ENCODE peak calls at places on chromosomes 4 and X, in four cellular contexts. One of them, this sample, is unnamed.
A peak's percentile ranks its signal among the peaks of the same experiment; 100 is the strongest.

GRCh38 chr4:40698733-40699132 is 51.0 kb upstream of the NSUN7 start:
- DNase-seq in GM12878: no peak
- DNase-seq in endothelial cell of umbilical vein: no peak
- DNase-seq in K562: no peak
- DNase-seq in this sample: no peak

GRCh38 chr4:146340798-146341197 is 126.5 kb downstream of the REELD1 start:
- DNase-seq in GM12878: no peak
- DNase-seq in endothelial cell of umbilical vein: peak; percentile 37
- DNase-seq in K562: no peak
- DNase-seq in this sample: peak; percentile 54

GRCh38 chrX:132094169-132094568 is 33.7 kb downstream of the FRMD7 start:
- DNase-seq in K562: no peak
- DNase-seq in GM12878: no peak
- DNase-seq in endothelial cell of umbilical vein: no peak
- DNase-seq in this sample: no peak

GRCh38 chr4:150342945-150343344 is 239.0 kb upstream of the MAB21L2 start:
- DNase-seq in endothelial cell of umbilical vein: no peak
- DNase-seq in K562: no peak
- DNase-seq in GM12878: no peak
- DNase-seq in this sample: no peak

GRCh38 chrX:37825225-37825842 is 22.0 kb downstream of the DYNLT3 start:
- DNase-seq in endothelial cell of umbilical vein: peak; percentile 33
- DNase-seq in GM12878: no peak
- DNase-seq in K562: peak; percentile 25
- DNase-seq in this sample: peak; percentile 38

GRCh38 chrX:123975180-123975579 is 13.7 kb downstream of the STAG2 start:
- DNase-seq in GM12878: no peak
- DNase-seq in endothelial cell of umbilical vein: peak; percentile 66
- DNase-seq in K562: no peak
- DNase-seq in this sample: peak; percentile 31

GRCh38 chr4:13888112-13888511 is 260.6 kb upstream of the BOD1L1 start:
- DNase-seq in GM12878: no peak
- DNase-seq in K562: no peak
- DNase-seq in endothelial cell of umbilical vein: peak; percentile 91
- DNase-seq in this sample: peak; percentile 93

GRCh38 chr4:71200944-71201533 is 137.8 kb upstream of the SLC4A4 start:
- DNase-seq in K562: no peak
- DNase-seq in GM12878: no peak
- DNase-seq in endothelial cell of umbilical vein: no peak
- DNase-seq in this sample: no peak

GRCh38 chr4:80202190-80202711 is 4.9 kb downstream of the PRDM8 start:
- DNase-seq in endothelial cell of umbilical vein: peak; percentile 77
- DNase-seq in K562: no peak
- DNase-seq in GM12878: no peak
- DNase-seq in this sample: peak; percentile 80

GRCh38 chr4:152436384-152436783 is 99.5 kb downstream of the FBXW7 start:
- DNase-seq in K562: no peak
- DNase-seq in GM12878: no peak
- DNase-seq in endothelial cell of umbilical vein: no peak
- DNase-seq in this sample: no peak
- TF ChIP-seq FOS in K562: no peak
- TF ChIP-seq FOS in GM12878: no peak
- TF ChIP-seq FOS in endothelial cell of umbilical vein: no peak
- TF ChIP-seq FOS in this sample: no peak

GRCh38 chr4:2412885-2413716 is 5.3 kb downstream of the ZFYVE28 start:
- DNase-seq in GM12878: peak; percentile 91
- DNase-seq in K562: peak; percentile 78
- DNase-seq in endothelial cell of umbilical vein: peak; percentile 96
- DNase-seq in this sample: peak; percentile 85
- H3K9ac ChIP-seq in GM12878: peak overlapping the region; percentile 22
- H3K9ac ChIP-seq in K562: peak overlapping the region; percentile 69
- H3K9ac ChIP-seq in endothelial cell of umbilical vein: peak overlapping the region; percentile 66
- H3K9ac ChIP-seq in this sample: peak overlapping the region; percentile 12

GRCh38 chr4:91764085-91764484 is 539.7 kb upstream of the GRID2 start:
- DNase-seq in GM12878: no peak
- DNase-seq in K562: no peak
- DNase-seq in endothelial cell of umbilical vein: no peak
- DNase-seq in this sample: no peak

GRCh38 chr4:91754716-91755115 is 549.0 kb upstream of the GRID2 start:
- DNase-seq in GM12878: no peak
- DNase-seq in K562: no peak
- DNase-seq in endothelial cell of umbilical vein: no peak
- DNase-seq in this sample: no peak

GRCh38 chr4:91758487-91758886 is 545.3 kb upstream of the GRID2 start:
- DNase-seq in K562: no peak
- DNase-seq in GM12878: no peak
- DNase-seq in endothelial cell of umbilical vein: peak; percentile 92
- DNase-seq in this sample: no peak
- TF ChIP-seq FOS in K562: no peak
- TF ChIP-seq FOS in GM12878: no peak
- TF ChIP-seq FOS in endothelial cell of umbilical vein: peak; percentile 85
- TF ChIP-seq FOS in this sample: no peak

DNA sequence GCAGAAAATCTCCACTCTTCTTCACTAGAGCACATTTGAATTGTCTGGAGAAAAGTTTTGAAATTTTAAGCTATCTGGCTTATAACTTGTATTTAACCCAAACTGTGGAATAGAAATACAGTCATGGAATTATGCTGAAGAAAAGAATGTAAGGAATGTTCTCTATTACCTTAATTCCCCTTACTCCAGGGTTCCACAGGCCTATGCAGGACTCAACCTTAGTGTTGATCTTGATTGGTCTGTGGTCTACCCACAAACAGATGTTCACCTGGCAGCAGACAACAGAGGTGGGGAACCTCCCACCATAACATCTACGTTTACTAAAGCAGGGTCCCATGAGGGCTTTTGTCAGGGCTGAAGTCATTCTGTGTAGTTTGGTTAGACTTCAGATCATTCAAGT is 189.3 kb upstream of the GPRIN3 start:
- DNase-seq in endothelial cell of umbilical vein: no peak
- DNase-seq in GM12878: no peak
- DNase-seq in K562: no peak
- DNase-seq in this sample: peak; percentile 38
- H3K9ac ChIP-seq in endothelial cell of umbilical vein: peak overlapping the region; percentile 4
- H3K9ac ChIP-seq in GM12878: no peak overlapping the region
- H3K9ac ChIP-seq in K562: no peak overlapping the region
- H3K9ac ChIP-seq in this sample: no peak overlapping the region